ENCODE peak calls at places on chromosomes 2 and 18, in four cellular contexts. R is PC-9, B is OCI-LY7, P is GM23248. W is an unnamed sample. For H3K9me2, the result is how much of the 10 kb centered on the place peaks cover.

GRCh38 chr18:61946449-61946848 is 53.6 kb upstream of the RNF152 start:
- DNase-seq in R (no peak), B (no peak), P (peak), W (no peak)

GRCh38 chr2:129769402-129769991 is 210.0 kb upstream of the RAB6C start:
- DNase-seq in B (no peak), R (no peak), P (no peak), W (no peak)

GRCh38 chr2:197674546-197674945 is 841 bp downstream of the RFTN2 start:
- DNase-seq in R (no peak), B (no peak), P (peak), W (no peak)

GRCh38 chr18:49178736-49179135 is 228.0 kb upstream of the SMAD7 start:
- DNase-seq in B (peak), P (peak), R (no peak), W (no peak)

GRCh38 chr2:142875642-142876041 is 1.8 kb upstream of the KYNU start:
- DNase-seq in B (no peak), P (peak), R (no peak), W (no peak)

GRCh38 chr2:3780477-3781402 is 77.4 kb downstream of the DCDC2C start:
- DNase-seq in B (peak), P (peak), R (peak), W (peak)

GRCh38 chr2:16178551-16179130 is 238.3 kb downstream of the MYCN start:
- DNase-seq in B (no peak), R (no peak), P (no peak), W (no peak)

GRCh38 chr2:71932780-71933466 is 214.7 kb downstream of the CYP26B1 start:
- DNase-seq in P (no peak), R (no peak), B (no peak), W (no peak)

GRCh38 chr2:48600204-48600813 is 17.3 kb upstream of the GTF2A1L start:
- DNase-seq in R (peak), P (peak), B (peak), W (peak)

GRCh38 chr18:44887227-44887631 is 206.5 kb downstream of the SETBP1 start:
- DNase-seq in B (no peak), P (peak), R (peak), W (peak)

GRCh38 chr2:202716953-202717597 is 82.3 kb downstream of the FAM117B start:
- DNase-seq in P (no peak), R (no peak), B (no peak), W (no peak)

GRCh38 chr2:99421469-99421868 is 68.3 kb downstream of the REV1 start:
- DNase-seq in B (no peak), R (no peak), P (peak), W (no peak)

GRCh38 chr2:218313356-218313755 is 21.1 kb upstream of the TMBIM1 start:
- DNase-seq in P (no peak), R (no peak), B (no peak), W (no peak)

GRCh38 chr2:218311543-218311884 is 19.2 kb upstream of the TMBIM1 start:
- DNase-seq in R (no peak), B (no peak), P (no peak), W (no peak)

GRCh38 chr2:218311908-218312756 is 19.8 kb upstream of the TMBIM1 start:
- DNase-seq in R (no peak), P (no peak), B (no peak), W (no peak)

GRCh38 chr2:218307415-218308090 is 15.2 kb upstream of the TMBIM1 start:
- DNase-seq in P (no peak), B (no peak), R (no peak), W (no peak)

DNA sequence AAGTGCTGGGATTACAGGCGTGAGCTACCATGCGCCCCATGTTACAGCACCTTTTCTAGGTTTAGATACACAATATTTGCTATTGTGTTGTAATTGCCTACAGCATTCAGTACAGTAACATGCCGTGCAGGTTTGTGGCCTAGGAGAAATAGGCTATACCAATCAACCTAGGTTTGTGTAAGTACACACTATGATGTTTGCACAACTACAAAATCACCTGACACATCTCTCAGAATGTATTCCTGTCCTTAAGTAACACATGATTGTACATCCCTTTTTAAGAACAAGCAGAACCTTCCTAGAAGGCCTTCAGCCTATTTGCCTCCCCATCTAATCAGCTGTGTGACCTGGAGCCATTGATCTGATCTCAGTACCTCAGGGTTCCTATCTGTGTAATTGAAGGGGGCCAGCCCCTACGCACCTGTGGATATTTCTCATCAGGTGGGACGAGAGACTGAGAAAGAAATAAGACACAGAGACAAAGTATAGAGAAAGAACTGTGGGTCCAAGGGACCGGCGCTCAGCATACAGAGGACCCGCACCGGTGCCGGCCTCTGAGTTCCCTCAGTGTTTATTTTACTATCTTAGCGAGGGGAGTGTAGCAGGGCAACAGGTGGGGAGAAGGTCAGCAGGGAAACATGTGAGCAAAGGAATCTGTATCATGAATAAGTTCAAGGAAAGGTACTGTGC is 18.7 kb upstream of the TMBIM1 start:
- DNase-seq in B (no peak), P (no peak), R (no peak), W (no peak)
- H3K27ac ChIP-seq in B (no peak), P (no peak), R (no peak), W (no peak)

GRCh38 chr2:176844461-176844860 is 368.1 kb upstream of the HNRNPA3 start:
- DNase-seq in R (no peak), P (no peak), B (no peak), W (no peak)

GRCh38 chr2:176845718-176846117 is 366.9 kb upstream of the HNRNPA3 start:
- DNase-seq in R (no peak), B (no peak), P (no peak), W (peak)

GRCh38 chr2:176848844-176849243 is 363.8 kb upstream of the HNRNPA3 start:
- DNase-seq in P (no peak), R (no peak), B (no peak), W (no peak)

DNA sequence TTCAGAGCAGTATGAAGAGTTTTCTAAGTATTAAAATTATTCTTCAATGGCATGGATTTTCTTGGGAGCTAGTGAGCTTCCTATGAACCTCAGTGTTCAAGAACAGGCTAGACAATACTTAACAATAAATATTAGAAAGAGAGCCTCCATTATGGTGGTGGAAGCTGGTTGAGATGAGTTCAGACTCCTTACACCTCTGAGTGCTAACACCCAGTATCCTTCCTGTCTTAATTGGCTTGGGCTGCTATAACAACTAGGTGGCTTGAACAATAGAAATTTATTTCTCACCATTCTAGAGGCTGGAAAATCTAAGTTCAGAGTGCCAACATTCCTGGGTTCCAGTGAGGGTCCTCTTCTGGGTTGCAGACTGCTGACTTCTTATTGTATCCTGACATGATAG is 369.4 kb upstream of the HNRNPA3 start:
- DNase-seq in R (no peak), P (no peak), B (no peak), W (no peak)
- H3K9me2 ChIP-seq in R (under half), P (under half), B (under half), W (under half)

DNA sequence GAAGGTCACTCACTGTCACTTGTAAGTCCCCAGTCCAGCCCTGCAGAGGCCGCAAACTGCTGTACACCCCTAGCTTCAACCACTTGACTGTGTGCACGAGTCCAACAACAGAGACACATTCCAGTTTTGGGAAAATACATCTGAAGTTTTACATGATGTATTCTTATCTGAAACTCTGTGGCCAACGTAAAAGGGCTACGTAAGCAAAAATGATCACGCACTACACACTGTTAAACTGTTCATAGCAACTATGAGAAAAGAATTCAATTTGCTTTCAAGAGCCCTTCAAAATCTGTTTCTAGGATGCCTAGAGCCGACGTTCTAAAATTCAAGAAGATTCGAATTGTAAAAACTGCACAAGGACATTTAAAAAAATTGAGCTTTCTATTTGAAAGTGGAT is 26.0 kb downstream of the EDAR start:
- DNase-seq in B (no peak), R (no peak), P (no peak), W (no peak)
- H3K27ac ChIP-seq in B (no peak), R (no peak), P (no peak), W (no peak)

GRCh38 chr2:100986157-100986556 is 15.9 kb upstream of the RPL31 start:
- DNase-seq in R (no peak), B (no peak), P (no peak), W (no peak)

GRCh38 chr2:100989666-100990065 is 12.4 kb upstream of the RPL31 start:
- DNase-seq in B (no peak), R (no peak), P (no peak), W (no peak)

GRCh38 chr2:100987536-100987935 is 14.6 kb upstream of the RPL31 start:
- DNase-seq in R (no peak), B (no peak), P (no peak), W (no peak)

GRCh38 chr2:100988630-100989417 is 13.3 kb upstream of the RPL31 start:
- DNase-seq in B (no peak), R (no peak), P (peak), W (no peak)

DNA sequence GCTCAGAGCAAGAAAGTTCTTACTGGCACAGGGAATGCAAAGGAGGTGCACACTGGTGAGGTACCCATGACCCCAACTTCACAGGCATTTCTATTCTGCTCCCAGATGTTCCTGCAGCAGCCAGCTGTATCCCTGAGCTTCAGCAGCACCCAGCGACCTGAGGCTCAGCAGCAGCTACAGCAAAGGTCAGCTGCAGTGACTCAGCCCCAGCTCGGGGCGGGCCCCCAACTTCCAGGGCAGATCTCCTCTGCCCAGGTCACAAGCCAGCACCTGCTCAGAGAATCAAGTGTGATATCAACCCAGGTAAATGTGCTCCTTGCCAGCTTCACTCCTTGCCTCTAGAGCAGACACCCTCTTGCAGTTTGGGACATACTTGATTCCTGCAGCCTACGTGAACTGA is 14.1 kb upstream of the RPL31 start:
- DNase-seq in P (no peak), B (no peak), R (no peak), W (no peak)
- H3K9me2 ChIP-seq in P (under half), B (under half), R (under half), W (under half)

DNA sequence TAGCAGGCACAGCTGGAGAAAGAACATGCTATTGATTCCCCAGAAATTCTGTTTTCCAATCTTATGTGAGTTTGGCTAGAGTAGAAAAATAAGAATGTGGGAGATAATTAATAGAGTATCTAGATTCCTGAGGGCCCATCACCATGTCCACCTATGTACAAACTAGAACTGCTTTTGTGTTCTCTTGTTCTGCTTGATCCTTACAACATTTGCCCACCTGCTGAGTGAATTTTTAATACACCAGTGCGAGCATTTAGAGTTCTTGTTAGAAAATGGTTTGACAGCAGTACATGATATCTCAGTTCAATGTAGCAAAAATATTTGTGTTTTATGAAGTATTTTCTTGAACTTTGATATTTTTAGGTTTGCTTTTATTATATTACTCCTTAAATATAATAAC is 52.3 kb upstream of the SPAG16 start:
- DNase-seq in R (no peak), P (no peak), B (no peak), W (no peak)
- H3K27ac ChIP-seq in R (no peak), P (no peak), B (peak), W (no peak)

W was measured in MM.1S.